ENCODE peak calls at places on chromosomes 3 and 15, in four cellular contexts. O is bronchial epithelial cell, L is GM23338, C is lower leg skin. J is an unnamed sample.

GRCh38 chr3:78917541-78917940 is 850.3 kb downstream of the ROBO1 start:
- DNase-seq in O (no peak), L (no peak), C (no peak), J (no peak)

GRCh38 chr3:177523072-177523675 is 325.9 kb upstream of the TBL1XR1 start:
- DNase-seq in O (peak; percentile 43), L (no peak), C (no peak), J (no peak)

GRCh38 chr3:30258426-30259392 is 347.7 kb upstream of the TGFBR2 start:
- DNase-seq in O (no peak), L (peak; percentile 68), C (no peak), J (no peak)

GRCh38 chr3:196440041-196440537 is 7.9 kb upstream of the UBXN7 start:
- DNase-seq in O (no peak), L (no peak), C (no peak), J (no peak)

GRCh38 chr3:138349926-138350665 is 1.7 kb downstream of the MRAS start:
- DNase-seq in O (no peak), L (no peak), C (no peak), J (no peak)

GRCh38 chr15:37038036-37038715 is 62.2 kb downstream of the MEIS2 start:
- DNase-seq in O (no peak), L (no peak), C (no peak), J (no peak)

GRCh38 chr3:70264122-70264780 is 48.2 kb downstream of the MDFIC2 start:
- DNase-seq in O (peak; percentile 79), L (no peak), C (no peak), J (peak; percentile 66)

GRCh38 chr3:125051715-125052581 is 3.8 kb downstream of the HEG1 start:
- DNase-seq in O (peak; percentile 62), L (peak; percentile 68), C (no peak), J (no peak)

GRCh38 chr15:74655424-74655823 is 39.8 kb downstream of the CLK3 start:
- DNase-seq in O (no peak), L (no peak), C (peak; percentile 49), J (no peak)

GRCh38 chr3:9398715-9399708 is 1.6 kb downstream of the SETD5 start:
- DNase-seq in O (peak; percentile 50), L (peak; percentile 80), C (no peak), J (no peak)

GRCh38 chr3:50524751-50525150 is 21.3 kb upstream of the CACNA2D2 start:
- DNase-seq in O (no peak), L (no peak), C (no peak), J (no peak)

GRCh38 chr15:31295660-31296059 is 31.0 kb upstream of the KLF13 start:
- DNase-seq in O (no peak), L (no peak), C (peak; percentile 49), J (no peak)

GRCh38 chr3:39541917-39542329 is 74.4 kb downstream of the MOBP start:
- DNase-seq in O (peak; percentile 32), L (peak; percentile 68), C (no peak), J (no peak)

GRCh38 chr3:69300296-69300695 is 85.6 kb downstream of the FRMD4B start:
- DNase-seq in O (no peak), L (no peak), C (no peak), J (no peak)

GRCh38 chr3:129432036-129432435 is 3.6 kb upstream of the EFCAB12 start:
- DNase-seq in O (no peak), L (no peak), C (no peak), J (no peak)

GRCh38 chr3:21839592-21839991 is 88.6 kb upstream of the ZNF385D start:
- DNase-seq in O (peak; percentile 1), L (peak; percentile 46), C (no peak), J (peak; percentile 39)
- TF ChIP-seq CTCF in O (peak; percentile 9), L (peak; percentile 61), C (no peak), J (no peak)

GRCh38 chr3:58994746-58995330 is 55.0 kb downstream of the CFAP20DC start:
- DNase-seq in O (peak; percentile 76), L (peak; percentile 83), C (no peak), J (peak; percentile 69)
- TF ChIP-seq CTCF in O (peak; percentile 81), L (peak; percentile 78), C (no peak), J (peak; percentile 42)

GRCh38 chr15:34987982-34988873 is at the start of gene ZNF770:
- DNase-seq in O (peak; percentile 54), L (peak; percentile 83), C (peak; percentile 96), J (peak; percentile 55)
- TF ChIP-seq CTCF in O (no peak), L (no peak), C (no peak), J (no peak)

DNA sequence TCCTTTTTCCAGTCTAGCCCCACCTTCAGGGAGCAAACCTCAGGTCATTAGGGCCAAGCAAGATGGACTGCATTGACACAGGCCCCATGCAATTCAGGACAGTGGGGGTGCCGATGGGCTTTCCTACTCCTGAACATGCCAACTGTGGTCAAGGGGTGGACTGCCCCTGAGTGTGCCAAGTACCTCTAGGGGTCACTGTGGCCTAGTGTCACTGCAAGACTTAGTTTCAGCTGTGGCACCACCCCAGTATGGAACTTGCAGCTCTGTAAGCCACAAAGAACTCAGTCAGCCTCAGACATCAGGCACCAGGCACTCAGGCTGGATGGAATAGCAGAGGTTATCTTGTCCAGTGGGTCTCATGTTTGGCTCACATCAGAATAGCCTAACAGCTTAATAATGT is 32.3 kb downstream of the EXOG start:
- DNase-seq in O (no peak), L (peak; percentile 57), C (no peak), J (no peak)
- TF ChIP-seq CTCF in O (no peak), L (peak; percentile 51), C (no peak), J (no peak)

DNA sequence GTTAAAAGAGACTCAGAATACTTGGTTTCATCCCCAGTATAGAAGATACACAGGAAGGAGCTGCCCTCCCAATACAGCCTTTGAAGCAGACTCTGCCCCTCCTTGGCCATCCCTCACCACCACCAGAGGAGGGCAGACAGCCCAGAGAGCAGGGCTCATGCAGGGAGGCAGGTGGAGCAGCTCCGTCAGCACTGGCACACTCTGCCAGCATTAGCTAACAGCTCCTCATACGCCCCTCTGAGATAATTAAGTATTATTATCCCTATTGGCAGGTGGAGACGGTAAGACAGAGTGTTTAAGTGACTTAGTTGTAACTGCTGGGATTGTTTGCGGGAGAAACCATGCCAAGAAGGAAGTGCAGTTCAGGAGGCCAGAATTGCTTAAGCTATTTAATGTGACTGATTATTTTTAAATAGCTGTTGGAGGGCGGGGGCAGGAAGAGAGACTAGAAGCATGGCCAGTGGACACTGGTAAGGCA is 434.0 kb downstream of the EPHB1 start:
- DNase-seq in O (no peak), L (peak; percentile 57), C (no peak), J (peak; percentile 21)
- TF ChIP-seq CTCF in O (no peak), L (peak; percentile 27), C (no peak), J (no peak)

GRCh38 chr3:131750256-131750655 is 247.5 kb upstream of the MRPL3 start:
- DNase-seq in O (no peak), L (no peak), C (no peak), J (no peak)
- TF ChIP-seq CTCF in O (no peak), L (no peak), C (no peak), J (no peak)

GRCh38 chr15:79769081-79769481 is 127.7 kb downstream of the MTHFS start:
- DNase-seq in O (peak; percentile 2), L (peak; percentile 28), C (no peak), J (peak; percentile 23)
- TF ChIP-seq CTCF in O (peak; percentile 23), L (peak; percentile 45), C (no peak), J (peak; percentile 52)

GRCh38 chr3:102226463-102226862 is 208.4 kb upstream of the ZPLD1 start:
- DNase-seq in O (no peak), L (no peak), C (no peak), J (no peak)

GRCh38 chr3:102225407-102226132 is 209.2 kb upstream of the ZPLD1 start:
- DNase-seq in O (peak; percentile 83), L (peak; percentile 73), C (no peak), J (peak; percentile 43)

GRCh38 chr3:102223139-102223538 is 211.7 kb upstream of the ZPLD1 start:
- DNase-seq in O (no peak), L (no peak), C (no peak), J (peak; percentile 28)

GRCh38 chr3:102229062-102229655 is 205.7 kb upstream of the ZPLD1 start:
- DNase-seq in O (peak; percentile 77), L (peak; percentile 87), C (peak; percentile 92), J (peak; percentile 77)

GRCh38 chr3:102224171-102224570 is 210.6 kb upstream of the ZPLD1 start:
- DNase-seq in O (peak; percentile 44), L (no peak), C (no peak), J (peak; percentile 47)
- TF ChIP-seq CTCF in O (peak; percentile 42), L (no peak), C (no peak), J (peak; percentile 35)

GRCh38 chr3:142134799-142135325 is 14.5 kb downstream of the TFDP2 start:
- DNase-seq in O (no peak), L (no peak), C (no peak), J (no peak)

GRCh38 chr3:142127941-142128658 is 21.2 kb downstream of the TFDP2 start:
- DNase-seq in O (no peak), L (peak; percentile 27), C (no peak), J (no peak)

GRCh38 chr3:142124243-142124642 is 25.1 kb downstream of the TFDP2 start:
- DNase-seq in O (no peak), L (no peak), C (no peak), J (no peak)

DNA sequence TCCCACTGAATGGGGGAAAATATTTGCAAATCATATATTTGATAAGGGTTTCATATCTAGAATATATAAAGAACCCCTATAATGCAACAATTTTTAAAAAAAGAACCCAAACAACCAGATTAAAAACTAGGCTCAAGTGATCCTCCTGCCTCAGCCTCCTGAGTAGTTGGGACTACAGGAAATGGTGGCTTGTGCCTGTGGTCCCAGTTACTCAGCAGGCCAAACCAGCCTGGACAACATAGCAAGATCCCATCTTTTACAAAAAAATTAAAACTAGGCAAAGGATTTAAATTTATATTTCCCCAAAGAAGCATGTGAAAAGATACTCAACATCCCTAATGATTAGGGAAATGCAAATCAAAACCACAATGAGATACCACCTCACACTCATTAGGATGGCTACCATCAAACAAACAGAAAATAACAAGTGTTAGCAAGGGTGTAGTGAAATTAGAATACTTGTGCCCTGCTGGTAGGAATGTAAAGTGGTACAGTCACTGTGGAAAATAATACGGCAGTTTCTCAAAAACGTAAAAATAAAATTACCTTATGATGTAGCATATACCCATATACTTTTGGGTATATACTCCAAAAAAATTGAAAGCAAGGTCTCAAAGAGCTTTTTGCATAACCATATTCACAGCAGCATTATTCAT is 19.7 kb downstream of the TFDP2 start:
- DNase-seq in O (no peak), L (no peak), C (no peak), J (no peak)
- TF ChIP-seq CTCF in O (peak; percentile 4), L (peak; percentile 54), C (no peak), J (peak; percentile 35)

GRCh38 chr3:115937054-115937453 is 313.7 kb downstream of the GAP43 start:
- DNase-seq in O (peak; percentile 10), L (no peak), C (no peak), J (no peak)
- TF ChIP-seq CTCF in O (peak; percentile 16), L (peak; percentile 54), C (no peak), J (no peak)